ENCODE peak calls at places on chromosomes 11 and 22, in eight cellular contexts. M is hepatocyte, S is GM23338, F is HCT116, O is MM.1S, X is GM23248, T is PC-3, U is PC-9. I is an unnamed sample.

GRCh38 chr11:78921517-78921916 is 346.9 kb upstream of the NARS2 start:
- DNase-seq in U (no peak), S (no peak), X (no peak), T (no peak), F (no peak), M (no peak), O (no peak), I (no peak)

GRCh38 chr11:102147031-102147430 is 36.8 kb downstream of the YAP1 start:
- DNase-seq in M (no peak), X (no peak), T (no peak), U (no peak), O (no peak), F (no peak), S (no peak), I (no peak)

GRCh38 chr11:58576792-58577440 is 1.3 kb upstream of the LPXN start:
- DNase-seq in F (no peak), U (no peak), O (peak; percentile 57), T (peak; percentile 44), X (peak; percentile 73), M (peak; percentile 36), S (no peak), I (peak; percentile 27)

GRCh38 chr11:45181595-45182550 is 35.4 kb downstream of the PRDM11 start:
- DNase-seq in T (no peak), M (no peak), U (no peak), S (no peak), X (no peak), F (no peak), O (no peak), I (no peak)

GRCh38 chr11:19777342-19778102 is 64.9 kb downstream of the NAV2 start:
- DNase-seq in O (no peak), S (peak; percentile 75), F (no peak), T (peak; percentile 60), X (peak; percentile 62), U (peak; percentile 35), M (peak; percentile 69), I (no peak)

GRCh38 chr11:107576497-107577086 is 11.1 kb upstream of the ALKBH8 start:
- DNase-seq in F (no peak), M (peak; percentile 65), T (peak; percentile 87), O (peak; percentile 56), S (peak; percentile 74), X (peak; percentile 78), U (peak; percentile 44), I (peak; percentile 63)

GRCh38 chr22:45069925-45070324 is 60.1 kb upstream of the PHF21B start:
- DNase-seq in M (no peak), O (no peak), U (peak; percentile 46), F (no peak), S (no peak), X (no peak), T (peak; percentile 49), I (no peak)

GRCh38 chr22:50085211-50085999 is at the start of gene MLC1:
- DNase-seq in X (no peak), T (no peak), U (no peak), O (no peak), S (no peak), F (no peak), M (no peak), I (no peak)

GRCh38 chr11:129976371-129976770 is 26.3 kb downstream of the PRDM10 start:
- DNase-seq in M (no peak), U (no peak), O (no peak), F (no peak), S (no peak), T (no peak), X (no peak), I (no peak)

GRCh38 chr22:43154887-43155536 is 3.7 kb downstream of the TSPO start:
- DNase-seq in T (no peak), O (no peak), U (no peak), F (no peak), M (no peak), X (peak; percentile 60), S (no peak), I (no peak)

GRCh38 chr22:17407643-17408042 is 38.4 kb downstream of the CECR2 start:
- DNase-seq in U (no peak), S (no peak), F (no peak), O (no peak), T (no peak), X (no peak), M (no peak), I (no peak)

GRCh38 chr22:27242917-27243589 is 558.5 kb downstream of the MN1 start:
- DNase-seq in U (no peak), S (no peak), F (no peak), O (no peak), X (no peak), M (peak; percentile 82), T (no peak), I (no peak)
- H3K9me2 ChIP-seq in U (no peaks in the 10 kb centered on the region), S (no peaks in the 10 kb centered on the region), F (no peaks in the 10 kb centered on the region), O (no peaks in the 10 kb centered on the region), X (no peaks in the 10 kb centered on the region), M (no peaks in the 10 kb centered on the region), T (no peaks in the 10 kb centered on the region), I (no peaks in the 10 kb centered on the region)

GRCh38 chr11:34644669-34645406 is 23.9 kb downstream of the EHF start:
- DNase-seq in U (peak; percentile 12), T (no peak), S (no peak), X (peak; percentile 52), F (no peak), M (no peak), O (no peak), I (no peak)

GRCh38 chr11:34648036-34648435 is 27.1 kb downstream of the EHF start:
- DNase-seq in M (no peak), O (no peak), X (no peak), U (no peak), S (no peak), T (no peak), F (no peak), I (no peak)

GRCh38 chr11:34647532-34647931 is 26.6 kb downstream of the EHF start:
- DNase-seq in T (no peak), M (no peak), O (no peak), F (no peak), S (no peak), X (peak; percentile 23), U (no peak), I (no peak)

GRCh38 chr11:34647131-34647530 is 26.2 kb downstream of the EHF start:
- DNase-seq in M (no peak), S (no peak), F (no peak), U (no peak), O (no peak), T (no peak), X (no peak), I (no peak)

DNA sequence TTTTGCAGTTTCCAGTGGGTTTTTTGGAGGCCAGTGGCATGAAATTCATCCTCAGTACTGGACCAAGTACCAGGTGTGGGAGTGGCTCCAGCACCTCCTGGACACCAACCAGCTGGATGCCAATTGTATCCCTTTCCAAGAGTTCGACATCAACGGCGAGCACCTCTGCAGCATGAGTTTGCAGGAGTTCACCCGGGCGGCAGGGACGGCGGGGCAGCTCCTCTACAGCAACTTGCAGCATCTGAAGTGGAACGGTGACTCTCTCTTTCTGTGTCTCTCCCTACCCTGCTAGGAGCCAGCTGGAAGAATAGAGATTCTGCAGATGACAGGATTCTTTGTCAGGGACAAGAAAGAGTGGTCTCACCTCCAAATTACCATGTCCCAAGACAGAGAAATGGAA is 25.5 kb downstream of the EHF start:
- DNase-seq in X (no peak), F (no peak), M (no peak), O (no peak), U (no peak), T (no peak), S (no peak), I (no peak)
- H2AFZ ChIP-seq in X (no peak overlapping the region), F (no peak overlapping the region), M (no peak overlapping the region), O (no peak overlapping the region), U (no peak overlapping the region), T (no peak overlapping the region), S (peak overlapping the region; percentile 43), I (no peak overlapping the region)

GRCh38 chr11:782264-783174 is 5.2 kb upstream of the GATD1 start:
- DNase-seq in T (no peak), F (no peak), X (no peak), M (no peak), S (no peak), U (no peak), O (no peak), I (no peak)

GRCh38 chr11:776459-777287 is 614 bp downstream of the GATD1 start:
- DNase-seq in M (peak; percentile 71), U (no peak), S (peak; percentile 89), O (peak; percentile 41), T (no peak), F (no peak), X (peak; percentile 73), I (peak; percentile 71)

GRCh38 chr11:779955-780532 is 2.8 kb upstream of the GATD1 start:
- DNase-seq in F (no peak), X (no peak), U (no peak), S (no peak), O (no peak), T (no peak), M (no peak), I (no peak)

GRCh38 chr11:777288-778255 is at the start of gene GATD1:
- DNase-seq in M (peak; percentile 97), S (peak; percentile 93), X (peak; percentile 96), T (peak; percentile 86), F (peak; percentile 46), O (peak; percentile 93), U (peak; percentile 89), I (peak; percentile 93)

DNA sequence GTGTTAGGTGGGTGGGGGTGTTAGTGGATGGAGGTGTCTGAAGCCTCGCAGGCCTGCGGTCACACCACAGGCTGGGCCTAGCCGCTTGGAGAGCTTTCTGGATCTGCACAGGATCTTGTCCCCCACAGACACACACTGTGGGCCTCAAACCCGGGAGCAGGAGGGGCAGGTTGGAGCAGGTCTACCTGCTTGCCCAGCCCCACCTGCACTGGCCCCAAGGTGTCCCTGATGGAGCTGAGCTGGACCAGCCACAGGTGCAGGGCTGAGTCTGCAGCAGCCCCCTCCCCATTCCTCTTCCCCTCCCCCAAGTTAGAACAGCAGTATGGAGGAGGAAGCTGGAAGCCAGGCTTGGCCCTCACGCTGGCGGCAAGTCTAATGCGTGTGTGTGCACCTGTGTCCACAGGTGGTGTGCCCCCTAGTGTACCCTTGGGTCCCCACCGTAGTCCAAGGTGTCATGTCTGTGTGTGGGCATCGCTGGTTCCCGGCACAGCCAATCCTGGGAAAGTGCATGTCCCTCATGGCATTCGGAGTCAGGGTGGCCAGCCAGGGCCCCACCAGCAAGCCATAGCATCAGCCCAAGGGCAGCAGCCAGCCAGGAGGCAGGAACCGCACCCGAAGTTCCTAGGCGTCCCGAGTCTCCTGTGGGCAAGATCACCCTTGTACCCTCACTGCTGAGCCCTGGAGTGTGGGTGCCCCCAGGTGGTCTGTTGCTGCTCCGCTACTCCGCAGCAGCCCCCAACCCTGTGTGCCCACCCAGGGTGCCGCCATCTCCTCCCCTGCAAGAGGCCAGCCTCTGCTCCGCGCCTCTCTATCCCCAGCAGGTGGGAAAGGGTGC is 2.0 kb upstream of the GATD1 start:
- DNase-seq in U (no peak), M (no peak), T (no peak), X (no peak), S (no peak), F (no peak), O (no peak), I (no peak)
- H3K9me2 ChIP-seq in U (no peaks in the 10 kb centered on the region), M (no peaks in the 10 kb centered on the region), T (no peaks in the 10 kb centered on the region), X (no peaks in the 10 kb centered on the region), S (no peaks in the 10 kb centered on the region), F (no peaks in the 10 kb centered on the region), O (no peaks in the 10 kb centered on the region), I (no peaks in the 10 kb centered on the region)

DNA sequence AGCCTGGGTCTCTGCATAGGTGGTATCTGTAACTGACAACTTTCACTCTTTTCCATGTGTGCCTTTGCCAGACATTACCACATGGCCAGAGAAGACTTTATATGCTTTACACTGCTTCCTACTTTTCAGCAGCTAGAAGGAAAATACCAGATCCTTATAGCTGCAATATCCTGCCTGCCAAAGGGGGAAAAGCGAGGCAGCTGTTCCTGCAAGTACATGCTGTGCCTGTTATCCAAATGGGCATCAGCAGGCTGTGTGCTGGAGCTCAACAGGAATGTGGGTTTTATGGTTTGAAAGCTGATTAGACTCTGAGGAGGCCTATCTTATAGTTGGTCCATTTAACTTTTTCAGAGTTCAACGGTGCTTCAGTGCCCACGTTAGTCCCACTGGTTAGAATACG is 547.1 kb downstream of the RAB38 start:
- DNase-seq in X (no peak), S (peak; percentile 30), U (no peak), O (no peak), T (no peak), F (no peak), M (peak; percentile 8), I (no peak)
- H2AFZ ChIP-seq in X (no peak overlapping the region), S (no peak overlapping the region), U (no peak overlapping the region), O (no peak overlapping the region), T (no peak overlapping the region), F (no peak overlapping the region), M (no peak overlapping the region), I (no peak overlapping the region)